ENCODE peak calls at places on chromosomes 1 and 21, in eight cellular contexts. E, J, G, H, A, S, P and Y are unnamed samples.
A peak's percentile ranks its signal among the peaks of the same experiment; 100 is the strongest.

GRCh38 chr1:35097224-35097623 is 18.0 kb downstream of the ZMYM1 start:
- DNase-seq in S (no peak), P (no peak), G (no peak), H (no peak), J (no peak), A (no peak), E (no peak), Y (peak; percentile 64)

GRCh38 chr1:8294170-8294697 is 23.7 kb upstream of the SLC45A1 start:
- DNase-seq in P (no peak), J (no peak), G (no peak), A (no peak), H (no peak), E (no peak), S (no peak), Y (no peak)

GRCh38 chr1:40210514-40211204 is 37.1 kb upstream of the TMCO2 start:
- DNase-seq in J (no peak), E (no peak), P (no peak), G (no peak), S (no peak), H (no peak), A (no peak), Y (no peak)

GRCh38 chr21:46159390-46159789 is 4.0 kb upstream of the FTCD start:
- DNase-seq in A (no peak), J (no peak), H (no peak), P (no peak), G (no peak), S (no peak), E (no peak), Y (no peak)

GRCh38 chr1:245188350-245188749 is 33.6 kb downstream of the KIF26B start:
- DNase-seq in J (no peak), A (no peak), H (no peak), S (no peak), E (no peak), G (no peak), P (no peak), Y (no peak)

GRCh38 chr1:28259935-28260802 is 851 bp downstream of the SESN2 start:
- DNase-seq in G (no peak), J (no peak), P (peak; percentile 76), H (peak; percentile 50), S (peak; percentile 79), E (peak; percentile 92), A (peak; percentile 63), Y (no peak)

GRCh38 chr1:29105822-29106221 is 17.9 kb downstream of the TMEM200B start:
- DNase-seq in S (no peak), G (no peak), J (no peak), E (no peak), H (peak; percentile 92), P (no peak), A (peak; percentile 60), Y (no peak)

GRCh38 chr1:92822907-92823306 is 8.9 kb upstream of the RPL5 start:
- DNase-seq in A (peak; percentile 12), S (peak; percentile 32), P (no peak), J (no peak), H (peak; percentile 93), E (no peak), G (no peak), Y (no peak)

GRCh38 chr1:188027613-188028012 is 1198.9 kb downstream of the PLA2G4A start:
- DNase-seq in G (peak; percentile 75), S (peak; percentile 69), H (peak; percentile 48), A (peak; percentile 79), E (peak; percentile 94), J (no peak), P (no peak), Y (peak; percentile 40)

GRCh38 chr1:79708646-79709237 is 702.2 kb upstream of the ADGRL4 start:
- DNase-seq in H (no peak), A (no peak), P (no peak), E (no peak), S (no peak), G (no peak), J (no peak), Y (no peak)

GRCh38 chr1:7526867-7527732 is 244.0 kb upstream of the VAMP3 start:
- DNase-seq in S (no peak), G (no peak), J (no peak), E (peak; percentile 40), P (no peak), A (no peak), H (no peak), Y (no peak)

GRCh38 chr1:62058951-62059350 is 135.7 kb upstream of the L1TD1 start:
- DNase-seq in P (no peak), H (no peak), G (no peak), J (no peak), S (no peak), E (no peak), A (no peak), Y (no peak)
- H3K4me3 ChIP-seq in P (no peak overlapping the region), H (no peak overlapping the region), G (no peak overlapping the region), J (no peak overlapping the region), S (no peak overlapping the region), E (no peak overlapping the region), A (no peak overlapping the region), Y (no peak overlapping the region)

GRCh38 chr1:30756206-30756544 is 1.4 kb downstream of the LAPTM5 start:
- DNase-seq in E (no peak), H (no peak), J (no peak), G (no peak), S (no peak), A (no peak), P (no peak), Y (no peak)
- H3K4me3 ChIP-seq in E (no peak overlapping the region), H (no peak overlapping the region), J (peak overlapping the region; percentile 96), G (no peak overlapping the region), S (no peak overlapping the region), A (no peak overlapping the region), P (no peak overlapping the region), Y (no peak overlapping the region)

GRCh38 chr1:150566589-150567340 is 12.6 kb downstream of the MCL1 start:
- DNase-seq in P (no peak), J (peak; percentile 23), H (no peak), G (no peak), A (no peak), E (no peak), S (no peak), Y (no peak)

GRCh38 chr1:150567341-150567716 is 12.1 kb downstream of the MCL1 start:
- DNase-seq in A (no peak), J (peak; percentile 79), H (no peak), P (no peak), S (no peak), G (no peak), E (peak; percentile 21), Y (no peak)

GRCh38 chr1:150564051-150564991 is 15.1 kb downstream of the MCL1 start:
- DNase-seq in J (peak; percentile 32), S (no peak), H (no peak), A (no peak), P (no peak), E (peak; percentile 74), G (no peak), Y (no peak)

GRCh38 chr1:150567717-150568561 is 11.5 kb downstream of the MCL1 start:
- DNase-seq in H (peak; percentile 98), G (no peak), S (peak; percentile 95), P (peak; percentile 83), E (peak; percentile 99), J (peak; percentile 33), A (peak; percentile 93), Y (peak; percentile 95)

DNA sequence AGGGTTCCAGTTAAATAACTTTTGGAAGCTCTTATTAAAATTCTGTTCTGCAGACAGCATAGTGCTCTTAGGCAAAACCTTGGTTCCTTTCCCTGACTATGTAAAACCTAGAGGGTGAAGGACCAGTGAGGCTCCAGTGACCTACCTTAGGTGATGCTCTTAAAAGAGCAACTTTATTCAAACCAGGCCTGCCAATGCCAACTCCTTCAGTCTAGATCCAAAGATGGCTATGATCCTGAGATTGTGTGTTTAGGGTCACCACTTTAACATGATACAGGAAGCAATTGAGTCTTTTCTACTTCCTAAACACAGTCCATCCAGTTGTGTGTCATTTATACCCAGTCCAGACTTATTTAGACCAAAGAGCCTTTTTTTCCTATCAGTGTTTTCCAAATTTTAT is 10.8 kb downstream of the MCL1 start:
- DNase-seq in S (no peak), H (no peak), G (no peak), J (peak; percentile 26), P (no peak), A (no peak), E (no peak), Y (no peak)
- H3K4me3 ChIP-seq in S (peak overlapping the region; percentile 5), H (peak overlapping the region; percentile 0), G (no peak overlapping the region), J (peak overlapping the region; percentile 45), P (no peak overlapping the region), A (no peak overlapping the region), E (no peak overlapping the region), Y (no peak overlapping the region)

GRCh38 chr1:113041569-113042335 is 31.2 kb upstream of the LRIG2 start:
- DNase-seq in P (no peak), J (no peak), G (no peak), E (no peak), S (no peak), A (no peak), H (no peak), Y (no peak)
- H3K4me3 ChIP-seq in P (no peak overlapping the region), J (no peak overlapping the region), G (no peak overlapping the region), E (no peak overlapping the region), S (no peak overlapping the region), A (peak overlapping the region; percentile 12), H (no peak overlapping the region), Y (no peak overlapping the region)

GRCh38 chr1:227996187-227996950 is 10.4 kb upstream of the WNT3A start:
- DNase-seq in S (no peak), J (no peak), A (peak; percentile 34), P (peak; percentile 8), H (peak; percentile 66), E (no peak), G (no peak), Y (no peak)
- H3K4me3 ChIP-seq in S (no peak overlapping the region), J (no peak overlapping the region), A (no peak overlapping the region), P (no peak overlapping the region), H (no peak overlapping the region), E (no peak overlapping the region), G (no peak overlapping the region), Y (no peak overlapping the region)